ENCODE peak calls at places on chromosome X, in six cellular contexts. P is MM.1S, Z is astrocyte, F is GM23248, O is neuronal stem cell, N is SK-N-SH. V is an unnamed sample. For H3K4me1, the result is how much of the 10 kb centered on the place peaks cover.

GRCh38 chrX:122272011-122272410 is 912.1 kb upstream of the GRIA3 start:
- DNase-seq in P (no peak), Z (no peak), F (no peak), O (no peak), N (peak), V (no peak)

GRCh38 chrX:120453985-120454384 is 15.1 kb downstream of the LAMP2 start:
- DNase-seq in P (no peak), Z (peak), F (no peak), O (no peak), N (no peak), V (peak)

GRCh38 chrX:125203379-125203736 is 116.3 kb upstream of the TEX13C start:
- DNase-seq in P (no peak), Z (no peak), F (peak), O (no peak), N (peak), V (no peak)

GRCh38 chrX:140821280-140821679 is 111.7 kb downstream of the LINC00632 start:
- DNase-seq in P (peak), Z (no peak), F (no peak), O (no peak), N (no peak), V (no peak)

GRCh38 chrX:154378059-154378798 is 866 bp upstream of the EMD start:
- DNase-seq in P (no peak), Z (no peak), F (peak), O (no peak), N (peak), V (peak)

GRCh38 chrX:50813843-50814661 is at the start of gene SHROOM4:
- DNase-seq in P (no peak), Z (peak), F (peak), O (peak), N (peak), V (no peak)

GRCh38 chrX:10011261-10011931 is 44.2 kb downstream of the CLDN34 start:
- DNase-seq in P (no peak), Z (peak), F (no peak), O (no peak), N (no peak), V (no peak)

GRCh38 chrX:133414399-133415275 is 652 bp downstream of the GPC4 start:
- DNase-seq in P (peak), Z (peak), F (peak), O (no peak), N (peak), V (peak)

GRCh38 chrX:3651272-3651671 is 62.2 kb downstream of the PRKX start:
- DNase-seq in P (peak), Z (no peak), F (peak), O (no peak), N (peak), V (peak)

GRCh38 chrX:133190877-133191738 is 27.0 kb downstream of the TFDP3 start:
- DNase-seq in P (no peak), Z (no peak), F (no peak), O (no peak), N (no peak), V (no peak)

GRCh38 chrX:153727108-153727931 is 2.7 kb downstream of the ABCD1 start:
- DNase-seq in P (no peak), Z (no peak), F (peak), O (no peak), N (no peak), V (peak)

GRCh38 chrX:78331708-78332107 is 4.3 kb upstream of the CYSLTR1 start:
- DNase-seq in P (no peak), Z (no peak), F (no peak), O (no peak), N (no peak), V (no peak)

GRCh38 chrX:15471016-15471415 is 22.1 kb downstream of the PIR start:
- DNase-seq in P (peak), Z (peak), F (peak), O (no peak), N (peak), V (peak)

GRCh38 chrX:11380187-11380586 is 87.0 kb downstream of the AMELX start:
- DNase-seq in P (no peak), Z (no peak), F (peak), O (no peak), N (no peak), V (peak)

GRCh38 chrX:34875204-34875603 is 67.4 kb upstream of the FAM47B start:
- DNase-seq in P (peak), Z (peak), F (peak), O (no peak), N (no peak), V (peak)

GRCh38 chrX:34879361-34879760 is 63.2 kb upstream of the FAM47B start:
- DNase-seq in P (no peak), Z (peak), F (no peak), O (no peak), N (no peak), V (peak)

GRCh38 chrX:34873500-34874225 is 68.9 kb upstream of the FAM47B start:
- DNase-seq in P (no peak), Z (peak), F (no peak), O (no peak), N (no peak), V (peak)

GRCh38 chrX:34877451-34877850 is 65.1 kb upstream of the FAM47B start:
- DNase-seq in P (no peak), Z (peak), F (peak), O (no peak), N (no peak), V (no peak)

DNA sequence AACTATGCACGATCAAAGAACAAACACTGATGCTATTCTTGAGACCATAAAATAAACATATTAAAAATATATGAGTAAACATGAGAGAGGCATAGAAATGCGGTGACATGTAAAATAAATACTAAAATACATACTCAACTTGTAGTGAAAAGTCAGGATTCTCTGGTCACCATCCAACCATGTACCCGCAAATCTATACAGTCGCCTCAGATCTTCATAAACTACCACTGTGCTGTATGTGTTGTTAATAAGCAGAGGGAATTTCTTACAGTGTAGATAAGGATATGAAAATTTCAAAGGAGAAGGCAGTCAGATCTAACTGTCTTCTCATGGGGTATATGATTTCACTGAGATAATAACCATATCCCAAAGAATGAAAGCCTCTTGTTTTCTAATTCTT is 67.8 kb upstream of the FAM47B start:
- DNase-seq in P (no peak), Z (no peak), F (no peak), O (no peak), N (no peak), V (peak)
- H3K9ac ChIP-seq in P (no peak), Z (no peak), F (no peak), O (no peak), N (no peak), V (peak)

DNA sequence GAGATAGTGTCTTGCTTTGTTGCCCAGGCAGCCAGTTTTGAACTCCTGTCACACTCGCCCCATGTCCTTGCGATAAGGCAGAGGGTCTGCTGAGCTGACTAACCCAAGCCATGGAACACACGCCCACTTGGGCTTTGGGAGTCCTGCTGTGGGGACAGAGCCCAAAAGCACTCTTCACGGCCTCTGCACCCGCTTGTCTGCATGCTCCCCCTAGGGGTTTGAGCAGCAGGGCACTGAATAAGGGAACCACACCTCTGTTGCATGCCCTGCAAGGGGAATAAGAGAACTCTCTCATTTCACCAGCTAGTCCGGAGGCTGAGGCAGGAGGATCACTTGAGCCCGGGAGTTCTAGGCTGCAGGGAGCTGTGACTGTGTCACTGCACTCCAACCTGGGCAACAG is 166.0 kb downstream of the STAG2 start:
- DNase-seq in P (no peak), Z (no peak), F (no peak), O (no peak), N (no peak), V (no peak)
- H3K4me1 ChIP-seq in P (under half), Z (under half), F (under half), O (under half), N (under half), V (under half)

GRCh38 chrX:18985186-18985435 is 1.2 kb upstream of the PHKA2 start:
- DNase-seq in P (no peak), Z (no peak), F (no peak), O (no peak), N (no peak), V (no peak)

GRCh38 chrX:18984381-18985185 is 669 bp upstream of the PHKA2 start:
- DNase-seq in P (peak), Z (peak), F (peak), O (peak), N (peak), V (peak)

GRCh38 chrX:18983711-18984380 is at the start of gene PHKA2:
- DNase-seq in P (peak), Z (peak), F (peak), O (no peak), N (peak), V (peak)

DNA sequence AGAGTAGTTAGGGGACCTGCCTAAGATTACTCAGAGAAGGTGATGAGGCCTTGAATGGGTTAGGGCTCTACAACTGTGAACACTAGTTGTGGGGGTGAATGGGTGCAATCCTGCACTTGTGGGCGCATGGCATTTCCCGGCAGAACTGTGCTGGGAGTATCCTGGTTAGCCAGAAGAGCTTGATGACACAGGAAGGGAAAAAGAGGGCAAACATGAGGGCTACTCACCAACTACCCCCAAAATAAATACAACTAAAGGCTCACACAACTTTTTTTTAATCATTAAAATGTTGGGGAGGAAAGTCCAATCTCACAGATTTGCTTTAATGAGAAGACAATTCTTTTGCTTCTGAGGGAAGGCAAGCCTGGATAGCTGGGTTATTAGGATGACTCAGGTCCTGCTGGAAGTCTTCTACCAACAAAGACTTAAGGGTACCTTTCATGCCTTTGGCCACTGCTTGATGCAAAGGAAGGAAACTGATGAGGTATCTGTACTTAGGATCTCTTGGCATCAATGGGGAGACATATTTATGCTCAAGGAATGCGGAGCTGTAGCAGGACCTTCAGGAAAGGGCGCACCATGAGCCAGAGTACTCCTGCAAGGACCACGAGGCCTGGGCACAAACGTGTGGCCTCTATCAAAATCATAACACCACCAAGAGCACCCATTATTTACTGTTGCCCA is 2.6 kb downstream of the PHKA2 start:
- DNase-seq in P (no peak), Z (no peak), F (no peak), O (no peak), N (no peak), V (peak)
- H3K9ac ChIP-seq in P (no peak), Z (no peak), F (no peak), O (no peak), N (no peak), V (no peak)

DNA sequence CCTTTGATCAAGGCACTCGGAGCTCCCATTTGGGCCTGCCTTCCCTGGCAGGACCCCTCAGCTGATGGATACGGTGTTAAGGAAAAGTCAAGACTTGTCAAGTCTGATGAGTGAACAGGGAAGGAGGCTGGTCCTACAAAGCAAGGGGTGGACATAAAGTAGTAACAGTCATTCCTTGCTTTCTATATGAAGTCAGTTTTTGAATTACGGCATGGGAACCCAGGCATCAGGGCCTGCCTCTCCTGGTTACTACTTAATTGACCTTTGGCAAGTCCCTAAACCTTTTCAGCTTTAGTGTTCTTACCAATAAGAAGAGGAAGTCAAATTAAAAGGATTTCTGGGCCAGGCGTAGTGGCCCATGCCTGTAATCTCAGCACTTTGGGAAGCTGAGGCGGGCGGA is 7.0 kb downstream of the CHST7 start:
- DNase-seq in P (no peak), Z (no peak), F (no peak), O (no peak), N (no peak), V (no peak)
- H3K4me1 ChIP-seq in P (under half), Z (under half), F (under half), O (under half), N (under half), V (under half)

GRCh38 chrX:110403436-110403835 is 44.8 kb downstream of the RTL9 start:
- DNase-seq in P (no peak), Z (peak), F (peak), O (no peak), N (no peak), V (no peak)
- H3K9ac ChIP-seq in P (no peak), Z (peak), F (peak), O (no peak), N (no peak), V (no peak)

DNA sequence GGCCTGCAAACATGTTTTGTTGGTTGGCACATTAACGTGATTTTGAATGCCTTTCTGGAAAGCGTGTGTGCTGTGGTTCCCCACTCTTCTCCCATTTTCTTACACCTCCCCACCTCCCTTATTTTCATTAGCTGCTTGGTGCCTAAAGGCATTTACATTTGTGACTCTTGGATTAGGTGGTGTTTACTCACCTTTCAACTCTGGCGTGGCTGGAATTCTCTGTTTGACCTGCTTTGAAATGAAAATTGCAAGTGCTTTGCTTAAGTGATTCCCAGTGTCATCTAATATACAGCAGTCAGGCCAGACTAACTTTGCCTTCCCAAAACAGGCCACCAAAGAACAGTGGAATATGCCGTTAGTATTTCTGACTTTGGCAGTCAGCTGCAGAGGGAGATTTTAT is 80.5 kb downstream of the NHSL2 start:
- DNase-seq in P (no peak), Z (no peak), F (no peak), O (no peak), N (no peak), V (peak)
- H3K4me1 ChIP-seq in P (under half), Z (under half), F (under half), O (under half), N (under half), V (under half)

DNA sequence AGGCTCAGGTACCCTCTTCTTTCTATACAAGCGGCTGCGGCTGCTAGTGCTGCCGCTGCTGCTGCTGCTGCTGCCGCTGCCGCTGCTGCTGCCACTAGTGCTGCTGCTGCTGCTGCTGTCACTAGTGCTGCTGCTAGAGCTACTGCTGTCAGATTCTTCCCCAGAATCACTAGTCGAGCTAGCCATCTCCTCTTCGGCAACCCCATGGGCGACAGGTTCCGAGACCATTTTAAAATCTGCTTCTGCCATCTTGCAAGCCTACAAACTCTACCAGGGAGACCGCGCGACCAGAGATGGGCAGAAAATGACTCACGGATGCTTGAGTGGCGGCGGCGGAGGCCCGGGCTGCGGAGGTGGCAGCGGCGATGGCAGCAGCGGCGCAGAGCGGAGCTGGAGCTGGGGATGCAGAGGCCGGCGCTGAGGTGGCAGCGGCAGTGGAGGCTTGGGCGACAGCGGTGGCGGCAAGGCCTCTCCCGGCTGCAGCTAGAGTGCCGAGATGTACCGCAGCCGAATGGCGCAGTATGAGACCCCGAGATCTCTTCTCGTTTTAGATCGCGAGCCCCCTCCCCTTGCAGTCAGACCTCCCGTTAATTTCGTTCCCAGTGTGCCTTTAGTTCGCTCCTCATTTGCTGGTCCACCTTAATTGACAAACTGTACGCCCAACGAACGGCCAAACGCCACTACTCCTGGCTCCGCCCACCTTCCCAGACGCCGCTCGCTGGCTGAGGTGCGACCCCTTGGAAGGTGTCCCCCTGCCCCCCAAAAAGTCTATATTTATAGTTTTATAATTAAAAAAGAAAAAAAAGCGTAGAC is at the start of gene NAP1L3:
- DNase-seq in P (peak), Z (peak), F (peak), O (peak), N (peak), V (peak)
- H3K9ac ChIP-seq in P (peak), Z (peak), F (peak), O (peak), N (peak), V (peak)

GRCh38 chrX:40085086-40085551 is 12.6 kb downstream of the BCOR start:
- DNase-seq in P (no peak), Z (peak), F (peak), O (no peak), N (no peak), V (peak)
- H3K4me1 ChIP-seq in P (under half), Z (under half), F (under half), O (under half), N (under half), V (under half)

V was measured in PC-3.